ENCODE peak calls at places on chromosome 1, in four cellular contexts. J is trophoblast cell, P is H9, E is H1. Q is an unnamed sample.

GRCh38 chr1:58035523-58035922 is 511.0 kb downstream of the OMA1 start:
- DNase-seq in J (no peak), P (peak; percentile 36), E (no peak), Q (peak; percentile 57)

GRCh38 chr1:45018599-45019230 is 6.7 kb downstream of the UROD start:
- DNase-seq in J (peak; percentile 61), E (no peak), P (peak; percentile 82), Q (peak; percentile 72)

GRCh38 chr1:21818661-21819060 is 6.6 kb downstream of the LDLRAD2 start:
- DNase-seq in P (peak; percentile 84), J (peak; percentile 65), E (no peak), Q (peak; percentile 59)

GRCh38 chr1:27402349-27402754 is 9.9 kb downstream of the GPR3 start:
- DNase-seq in P (peak; percentile 81), E (no peak), J (no peak), Q (peak; percentile 80)

GRCh38 chr1:87418048-87418447 is 89.4 kb downstream of the LMO4 start:
- DNase-seq in P (no peak), J (no peak), E (no peak), Q (no peak)

GRCh38 chr1:46190539-46190938 is 7.7 kb downstream of the POMGNT1 start:
- DNase-seq in E (no peak), P (no peak), J (no peak), Q (no peak)

GRCh38 chr1:177368255-177368654 is 197.5 kb downstream of the BRINP2 start:
- DNase-seq in E (no peak), P (no peak), J (no peak), Q (no peak)

GRCh38 chr1:17403081-17403480 is 31.1 kb downstream of the PADI6 start:
- DNase-seq in P (no peak), E (no peak), J (no peak), Q (no peak)

GRCh38 chr1:119613769-119614358 is 34.2 kb downstream of the ZNF697 start:
- DNase-seq in E (peak; percentile 69), P (peak; percentile 89), J (peak; percentile 78), Q (peak; percentile 93)

GRCh38 chr1:172821609-172822274 is 162.8 kb downstream of the FASLG start:
- DNase-seq in E (no peak), P (no peak), J (no peak), Q (no peak)

GRCh38 chr1:204398197-204399125 is 13.2 kb downstream of the PPP1R15B start:
- DNase-seq in P (peak; percentile 90), J (peak; percentile 79), E (peak; percentile 74), Q (peak; percentile 97)

GRCh38 chr1:24385160-24385939 is 28.2 kb downstream of the STPG1 start:
- DNase-seq in P (peak; percentile 74), J (no peak), E (peak; percentile 47), Q (peak; percentile 71)

GRCh38 chr1:10625076-10625475 is 150.3 kb downstream of the PEX14 start:
- DNase-seq in E (no peak), P (no peak), J (no peak), Q (no peak)

GRCh38 chr1:93784538-93784937 is 94.5 kb downstream of the DNTTIP2 start:
- DNase-seq in P (no peak), J (no peak), E (no peak), Q (no peak)

GRCh38 chr1:60265560-60266535 is 192.3 kb upstream of the C1orf87 start:
- DNase-seq in E (no peak), P (no peak), J (no peak), Q (no peak)

GRCh38 chr1:119008483-119009299 is 20.5 kb upstream of the TBX15 start:
- DNase-seq in J (no peak), P (peak; percentile 60), E (no peak), Q (peak; percentile 84)

GRCh38 chr1:31027693-31028526 is 37.6 kb downstream of the PUM1 start:
- DNase-seq in J (no peak), P (no peak), E (no peak), Q (no peak)

GRCh38 chr1:207321045-207321789 is at the start of gene CD55:
- DNase-seq in E (peak; percentile 96), J (peak; percentile 99), P (peak; percentile 98), Q (peak; percentile 98)

GRCh38 chr1:15362096-15362736 is 47.5 kb upstream of the EFHD2 start:
- DNase-seq in E (no peak), P (no peak), J (no peak), Q (no peak)
- H4K8ac ChIP-seq in E (no peak overlapping the region), P (no peak overlapping the region), J (no peak overlapping the region), Q (no peak overlapping the region)

GRCh38 chr1:155912056-155912536 is 947 bp upstream of the RIT1 start:
- DNase-seq in P (peak; percentile 43), J (peak; percentile 54), E (no peak), Q (peak; percentile 33)
- H2BK5ac ChIP-seq in P (no peak overlapping the region), J (no peak overlapping the region), E (no peak overlapping the region), Q (no peak overlapping the region)

DNA sequence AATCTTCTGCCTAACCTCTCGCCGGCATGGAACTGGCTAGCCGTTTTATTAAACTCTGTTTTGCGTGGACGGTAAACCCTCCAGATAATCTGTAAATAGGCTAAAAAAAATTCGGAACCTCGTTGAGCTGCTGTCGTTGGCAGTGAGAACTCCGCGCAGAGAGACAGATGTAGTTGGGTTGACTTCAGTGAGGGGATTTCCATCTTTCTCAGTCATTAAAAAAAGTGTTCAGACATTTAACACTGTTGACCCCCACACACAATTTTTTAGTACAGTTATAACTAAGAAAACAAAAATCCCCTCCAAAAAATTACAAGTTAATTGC is 462 bp downstream of the PARK7 start:
- DNase-seq in E (no peak), J (no peak), P (no peak), Q (no peak)
- H4K8ac ChIP-seq in E (peak overlapping the region; percentile 95), J (peak overlapping the region; percentile 98), P (no peak overlapping the region), Q (no peak overlapping the region)

GRCh38 chr1:109803901-109804331 is 40.2 kb upstream of the EPS8L3 start:
- DNase-seq in J (no peak), E (no peak), P (peak; percentile 16), Q (no peak)
- H2BK5ac ChIP-seq in J (no peak overlapping the region), E (no peak overlapping the region), P (no peak overlapping the region), Q (no peak overlapping the region)

GRCh38 chr1:166839600-166840308 is 479 bp downstream of the POGK start:
- DNase-seq in E (no peak), J (peak; percentile 24), P (peak; percentile 66), Q (peak; percentile 77)

GRCh38 chr1:166836733-166837132 is 2.5 kb upstream of the POGK start:
- DNase-seq in E (no peak), J (no peak), P (no peak), Q (peak; percentile 61)

GRCh38 chr1:166840309-166841302 is 1.3 kb downstream of the POGK start:
- DNase-seq in J (peak; percentile 50), P (no peak), E (no peak), Q (peak; percentile 83)

GRCh38 chr1:166843322-166843721 is 4.0 kb downstream of the POGK start:
- DNase-seq in P (no peak), E (no peak), J (no peak), Q (no peak)

DNA sequence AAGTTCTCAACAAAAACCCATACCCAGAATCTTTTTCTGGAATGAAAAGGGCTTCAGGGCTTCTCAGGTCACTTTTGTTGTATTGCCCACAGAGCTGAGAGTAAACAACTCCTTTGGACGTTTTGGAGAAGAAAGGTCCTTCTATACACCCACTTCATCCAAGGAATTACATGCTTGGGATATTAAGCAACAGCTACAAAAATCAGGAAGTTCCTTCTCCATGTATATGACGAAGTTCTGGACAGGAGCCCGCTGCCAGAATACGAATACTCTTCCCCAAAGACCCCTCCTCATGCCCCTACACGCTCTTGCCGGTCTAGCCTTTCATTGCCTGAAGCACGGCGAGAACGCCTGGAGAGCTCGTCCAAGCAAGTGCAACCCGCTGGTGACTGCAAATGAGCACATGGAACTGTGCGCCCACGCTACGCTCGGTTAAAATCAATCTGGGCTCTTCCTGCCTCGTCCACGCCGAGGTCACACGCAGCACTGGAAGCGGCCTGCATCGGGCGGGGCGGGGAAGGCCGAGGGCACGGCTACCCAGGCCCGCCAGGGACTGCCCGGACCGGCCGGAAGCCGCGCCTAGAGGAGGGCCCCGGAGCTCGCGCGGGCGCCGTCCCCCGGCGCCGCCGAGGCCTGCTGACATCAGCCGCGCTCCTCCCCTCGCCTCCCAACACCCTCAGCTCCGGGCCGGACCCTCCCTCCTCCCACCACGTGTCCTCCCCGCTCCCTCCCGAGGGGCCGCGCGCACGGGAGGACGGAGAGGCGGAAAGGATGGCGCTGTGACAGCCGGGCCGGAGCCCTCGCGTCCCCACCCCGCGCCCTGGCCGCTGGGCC is at the start of gene POGK:
- DNase-seq in J (peak; percentile 88), E (peak; percentile 70), P (peak; percentile 91), Q (peak; percentile 95)
- H4K8ac ChIP-seq in J (peak within 1 kb of the TSS; percentile 93), E (peak within 1 kb of the TSS; percentile 94), P (no peak within 1 kb of the TSS), Q (no peak within 1 kb of the TSS)

DNA sequence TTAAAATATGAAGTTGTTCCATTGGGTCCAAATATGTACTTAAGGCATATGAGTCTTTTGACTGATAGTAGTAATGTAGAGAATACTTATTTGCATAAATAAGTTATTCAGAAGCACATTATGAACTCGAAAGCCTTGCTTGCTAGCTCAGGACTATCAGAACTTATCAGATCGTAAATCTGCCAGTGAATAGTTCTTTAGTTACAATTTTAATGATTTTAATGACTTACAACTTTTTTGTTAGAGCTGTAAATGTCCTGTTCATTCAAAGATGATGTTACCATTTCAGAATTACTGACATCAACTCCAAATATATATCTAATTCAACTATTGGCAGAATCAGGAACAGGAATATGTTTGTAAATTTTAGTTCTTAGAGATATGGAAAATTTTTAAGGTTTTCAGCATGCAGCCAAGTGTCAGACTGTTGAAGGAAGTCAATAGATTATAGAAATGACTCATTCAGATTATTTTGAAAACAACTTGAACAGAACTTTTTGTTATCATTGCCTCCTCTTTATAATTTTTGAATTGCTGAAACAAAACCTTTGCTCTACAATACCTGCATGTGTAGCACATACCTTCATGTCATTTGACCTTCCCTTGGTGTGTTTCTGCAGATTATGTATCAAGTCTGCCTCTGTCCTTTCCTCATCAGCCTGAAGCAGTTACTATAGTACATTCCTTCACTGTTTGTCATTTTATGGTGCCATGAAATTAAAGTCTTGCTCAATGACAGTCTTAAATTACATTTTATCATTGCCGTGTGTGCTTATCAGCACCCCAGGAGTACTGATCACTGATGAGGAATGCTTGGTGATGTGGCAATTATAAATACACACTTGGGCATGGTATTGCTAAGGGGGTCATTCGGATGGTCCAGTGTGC is 44.9 kb downstream of the LRRC8D start:
- DNase-seq in J (no peak), P (no peak), E (no peak), Q (peak; percentile 11)
- H2BK5ac ChIP-seq in J (no peak overlapping the region), P (no peak overlapping the region), E (no peak overlapping the region), Q (no peak overlapping the region)